ENCODE peak calls at places on chromosomes 3 and 15, in six cellular contexts. G is breast epithelium, Y is GM23248, H is upper lobe of right lung, Q is endodermal cell, C is lower lobe of right lung. S is an unnamed sample.

GRCh38 chr3:179446501-179446900 is 4.8 kb downstream of the GNB4 start:
- DNase-seq in G (no peak), H (no peak), C (no peak), Y (peak; percentile 47), Q (no peak), S (no peak)

GRCh38 chr15:31306036-31306425 is 20.6 kb upstream of the KLF13 start:
- DNase-seq in H (peak; percentile 40), C (no peak), G (no peak), Q (no peak), Y (no peak), S (no peak)

GRCh38 chr15:30990451-30991300 is 752 bp downstream of the MTMR10 start:
- DNase-seq in H (no peak), G (peak; percentile 53), Y (peak; percentile 71), C (no peak), Q (no peak), S (no peak)

GRCh38 chr15:91752081-91752810 is 101.3 kb upstream of the SLCO3A1 start:
- DNase-seq in G (no peak), C (no peak), Q (peak; percentile 49), Y (no peak), H (no peak), S (no peak)

GRCh38 chr15:47750740-47751262 is 33.5 kb downstream of the SEMA6D start:
- DNase-seq in H (no peak), Y (no peak), G (no peak), Q (no peak), C (no peak), S (no peak)

GRCh38 chr15:64209680-64210334 is 47.0 kb upstream of the PPIB start:
- DNase-seq in H (no peak), C (no peak), G (no peak), Q (no peak), Y (peak; percentile 64), S (no peak)

GRCh38 chr3:22010997-22011396 is 260.0 kb upstream of the ZNF385D start:
- DNase-seq in Y (no peak), Q (no peak), H (no peak), C (no peak), G (no peak), S (no peak)

GRCh38 chr15:62866366-62866765 is 176.2 kb upstream of the TPM1 start:
- DNase-seq in C (no peak), Q (peak; percentile 36), Y (no peak), G (no peak), H (no peak), S (no peak)

GRCh38 chr3:98003306-98003969 is 31.2 kb upstream of the RIOX2 start:
- DNase-seq in G (no peak), H (no peak), C (no peak), Q (no peak), Y (no peak), S (peak; percentile 28)

GRCh38 chr3:28335246-28335645 is 13.3 kb upstream of the ZCWPW2 start:
- DNase-seq in C (no peak), G (no peak), Q (no peak), H (no peak), Y (no peak), S (no peak)

GRCh38 chr3:81713018-81713417 is 48.4 kb downstream of the GBE1 start:
- DNase-seq in H (no peak), Y (no peak), G (no peak), Q (no peak), C (no peak), S (no peak)

GRCh38 chr3:56456117-56456516 is 12.2 kb downstream of the ERC2 start:
- DNase-seq in H (no peak), Q (no peak), Y (no peak), C (no peak), G (no peak), S (no peak)

GRCh38 chr3:116140100-116140689 is 305.1 kb downstream of the LSAMP start:
- DNase-seq in H (no peak), G (no peak), Q (no peak), Y (peak; percentile 68), C (no peak), S (no peak)

GRCh38 chr3:171772427-171773056 is 37.7 kb downstream of the PLD1 start:
- DNase-seq in C (no peak), Y (peak; percentile 85), H (no peak), G (no peak), Q (peak; percentile 87), S (peak; percentile 32)

GRCh38 chr15:60827492-60827891 is 348.6 kb upstream of the ICE2 start:
- DNase-seq in C (no peak), Y (no peak), Q (peak; percentile 34), G (no peak), H (no peak), S (no peak)

GRCh38 chr15:36888018-36888992 is 212.0 kb downstream of the MEIS2 start:
- DNase-seq in Q (peak; percentile 70), H (no peak), G (no peak), Y (peak; percentile 23), C (no peak), S (no peak)

GRCh38 chr3:149003653-149004305 is 12.4 kb downstream of the GYG1 start:
- DNase-seq in H (no peak), G (no peak), C (no peak), Q (peak; percentile 57), Y (no peak), S (no peak)

GRCh38 chr3:23094890-23095462 is 108.2 kb upstream of the UBE2E2 start:
- DNase-seq in C (no peak), Y (peak; percentile 68), G (no peak), Q (no peak), H (no peak), S (no peak)

DNA sequence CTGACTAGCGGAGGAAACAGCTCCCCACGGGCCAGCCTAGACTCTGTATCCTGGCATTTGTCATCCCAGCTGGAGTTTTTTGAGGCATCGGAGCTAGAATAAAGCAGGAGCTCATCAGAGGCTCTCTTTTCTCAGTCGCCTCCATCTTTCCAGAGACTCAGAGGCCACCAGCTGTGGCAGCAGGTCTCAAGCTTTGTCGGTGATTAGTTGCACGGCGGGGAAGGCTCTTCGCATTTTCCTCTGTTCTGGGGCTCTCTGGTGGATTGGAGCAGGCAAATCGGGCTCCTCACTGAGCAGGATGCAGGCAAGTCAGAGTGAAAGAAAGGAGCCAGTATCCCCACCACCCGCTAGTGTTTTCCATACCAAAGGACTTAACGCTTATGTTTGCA is 126.9 kb downstream of the PTPRG start:
- DNase-seq in Q (peak; percentile 97), C (no peak), H (no peak), G (no peak), Y (no peak), S (no peak)
- H3K4me3 ChIP-seq in Q (peak overlapping the region; percentile 70), C (no peak overlapping the region), H (no peak overlapping the region), G (no peak overlapping the region), Y (no peak overlapping the region), S (no peak overlapping the region)

GRCh38 chr15:68188647-68189046 is 16.5 kb downstream of the CALML4 start:
- DNase-seq in Q (no peak), C (no peak), G (no peak), Y (no peak), H (no peak), S (no peak)
- H3K36me3 ChIP-seq in Q (peaks cover 80% of the 10 kb centered on the region), C (peaks cover 89% of the 10 kb centered on the region), G (no peaks in the 10 kb centered on the region), Y (peaks cover 40% of the 10 kb centered on the region), H (peaks cover 92% of the 10 kb centered on the region), S (peaks cover 38% of the 10 kb centered on the region)

GRCh38 chr3:105923151-105923550 is 54.3 kb upstream of the CBLB start:
- DNase-seq in C (no peak), Q (no peak), H (no peak), G (no peak), Y (no peak), S (no peak)
- H3K9me3 ChIP-seq in C (no peaks in the 10 kb centered on the region), Q (peaks cover 16% of the 10 kb centered on the region), H (no peaks in the 10 kb centered on the region), G (no peaks in the 10 kb centered on the region), Y (no peaks in the 10 kb centered on the region), S (no peaks in the 10 kb centered on the region)

GRCh38 chr3:194689493-194689901 is 3.8 kb downstream of the FAM43A start:
- DNase-seq in Y (peak; percentile 62), H (no peak), G (no peak), C (no peak), Q (no peak), S (no peak)
- H3K4me3 ChIP-seq in Y (peak overlapping the region; percentile 17), H (peak overlapping the region; percentile 72), G (peak overlapping the region; percentile 23), C (peak overlapping the region; percentile 84), Q (no peak overlapping the region), S (no peak overlapping the region)

DNA sequence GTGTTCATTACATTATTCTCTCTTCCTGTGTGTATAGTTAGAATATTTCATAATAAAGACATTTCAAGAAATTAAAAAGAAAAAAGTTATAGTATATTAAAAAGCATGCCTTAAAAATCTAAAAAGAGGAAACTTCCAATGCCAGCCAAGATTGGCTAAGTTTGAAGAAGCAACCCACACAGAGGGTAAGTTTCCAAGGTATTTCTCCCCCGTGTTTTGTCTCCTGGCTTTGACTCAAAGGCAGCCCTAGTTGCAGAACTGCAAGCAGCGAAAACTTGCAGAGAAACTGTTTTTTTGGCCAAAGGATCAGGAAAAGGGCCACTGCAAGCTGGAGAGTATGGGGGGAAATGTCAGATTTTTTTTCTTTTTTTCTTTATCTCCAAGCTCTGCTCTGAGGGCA is 23.1 kb downstream of the HACL1 start:
- DNase-seq in Y (peak; percentile 27), G (no peak), C (no peak), Q (no peak), H (no peak), S (no peak)
- H3K36me3 ChIP-seq in Y (peaks cover under 1% of the 10 kb centered on the region), G (peaks cover 9% of the 10 kb centered on the region), C (peaks cover 70% of the 10 kb centered on the region), Q (peaks cover 55% of the 10 kb centered on the region), H (peaks cover 53% of the 10 kb centered on the region), S (peaks cover 34% of the 10 kb centered on the region)

GRCh38 chr15:27538325-27538724 is 560.8 kb downstream of the OCA2 start:
- DNase-seq in C (no peak), G (no peak), H (no peak), Y (no peak), Q (no peak), S (no peak)

GRCh38 chr15:27535445-27536129 is 563.5 kb downstream of the OCA2 start:
- DNase-seq in C (no peak), Q (no peak), Y (no peak), G (no peak), H (no peak), S (no peak)

GRCh38 chr15:27545494-27546255 is 553.4 kb downstream of the OCA2 start:
- DNase-seq in Y (peak; percentile 11), G (no peak), H (no peak), Q (no peak), C (no peak), S (no peak)

GRCh38 chr15:27541581-27541980 is 557.5 kb downstream of the OCA2 start:
- DNase-seq in Q (no peak), H (no peak), Y (no peak), G (no peak), C (no peak), S (no peak)
- H3K9me3 ChIP-seq in Q (no peaks in the 10 kb centered on the region), H (no peaks in the 10 kb centered on the region), Y (no peaks in the 10 kb centered on the region), G (no peaks in the 10 kb centered on the region), C (no peaks in the 10 kb centered on the region), S (no peaks in the 10 kb centered on the region)

DNA sequence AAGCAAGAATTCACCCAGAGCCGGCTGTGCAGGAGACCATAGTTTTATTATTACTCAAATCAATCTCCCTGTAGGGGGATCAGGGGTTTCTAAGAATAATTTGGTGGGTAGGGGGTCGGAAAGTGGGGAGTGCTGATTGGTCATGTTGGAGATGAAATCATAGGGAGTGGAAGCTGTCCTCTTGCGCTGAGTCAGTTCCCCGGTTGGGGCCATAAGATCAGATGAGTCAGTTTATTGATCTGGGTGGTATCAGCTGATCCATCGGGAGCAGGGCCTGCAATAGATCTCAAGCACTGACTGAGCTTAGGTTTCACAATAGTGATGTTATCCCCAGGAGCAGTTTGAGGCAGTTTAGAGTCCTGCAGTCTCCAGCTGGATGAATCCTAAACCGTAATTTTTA is 97.0 kb upstream of the SNRPN start:
- DNase-seq in C (no peak), G (no peak), Y (no peak), H (no peak), Q (peak; percentile 67), S (no peak)
- H3K4me3 ChIP-seq in C (no peak overlapping the region), G (no peak overlapping the region), Y (no peak overlapping the region), H (no peak overlapping the region), Q (peak overlapping the region; percentile 83), S (no peak overlapping the region)

S was measured in CD4-positive, alpha-beta memory T cell.